ENCODE peak calls at places on chromosomes 1 and 21, in ten cellular contexts. K is fibroblast of lung; V is stimulated activated CD4-positive, alpha-beta T cell treated with anti-CD3 and anti-CD28 coated beads, Interleukin-12 subunit alpha, Interleukin-12 subunit beta, amount 100 ng/mL, for 4 hours; F is CD8-positive, alpha-beta memory T cell; J is nucleus accumbens; O is AG10803; B is HAP-1; S is GM03348; Z is PC-9; P is substantia nigra. R is an unnamed sample.
A peak's percentile ranks its signal among the peaks of the same experiment; 100 is the strongest.

GRCh38 chr21:21210552-21210951 is 212.3 kb downstream of the NCAM2 start:
- DNase-seq in K (no peak), V (no peak), F (no peak), J (no peak), O (no peak), B (no peak), S (no peak), Z (no peak), P (no peak), R (no peak)

GRCh38 chr1:33336580-33336979 is 15.7 kb upstream of the A3GALT2 start:
- DNase-seq in K (no peak), V (no peak), F (no peak), J (no peak), O (no peak), B (no peak), S (no peak), Z (no peak), P (peak; percentile 29), R (no peak)

GRCh38 chr1:45552309-45552708 is 1.7 kb downstream of the AKR1A1 start:
- DNase-seq in K (peak; percentile 16), V (no peak), F (no peak), J (no peak), O (no peak), B (no peak), S (no peak), Z (peak; percentile 42), P (peak; percentile 64), R (no peak)

GRCh38 chr1:47031059-47031458 is 7.6 kb downstream of the CYP4X1 start:
- DNase-seq in K (peak; percentile 21), V (no peak), F (no peak), J (no peak), O (peak; percentile 5), B (no peak), S (no peak), Z (no peak), P (no peak), R (no peak)

GRCh38 chr1:203628185-203628996 is 1.8 kb downstream of the ATP2B4 start:
- DNase-seq in K (peak; percentile 60), V (no peak), F (peak; percentile 51), J (peak; percentile 22), O (peak; percentile 54), B (peak; percentile 80), S (peak; percentile 63), Z (peak; percentile 59), P (peak; percentile 64), R (peak; percentile 52)

GRCh38 chr1:43270421-43271095 is 775 bp downstream of the TMEM125 start:
- DNase-seq in K (peak; percentile 30), V (peak; percentile 10), F (no peak), J (no peak), O (no peak), B (no peak), S (peak; percentile 32), Z (peak; percentile 96), P (no peak), R (no peak)

GRCh38 chr1:110155878-110156522 is 5.7 kb downstream of the SLC6A17 start:
- DNase-seq in K (peak; percentile 48), V (peak; percentile 45), F (no peak), J (no peak), O (peak; percentile 55), B (peak; percentile 78), S (peak; percentile 87), Z (peak; percentile 38), P (no peak), R (peak; percentile 87)

GRCh38 chr1:70990460-70991253 is 57.0 kb downstream of the PTGER3 start:
- DNase-seq in K (no peak), V (no peak), F (no peak), J (no peak), O (no peak), B (no peak), S (no peak), Z (no peak), P (no peak), R (no peak)

GRCh38 chr1:218299416-218299815 is 14.3 kb downstream of the RRP15 start:
- DNase-seq in K (peak; percentile 65), V (no peak), F (no peak), J (no peak), O (peak; percentile 69), B (no peak), S (peak; percentile 65), Z (no peak), P (no peak), R (peak; percentile 51)

GRCh38 chr1:231940721-231941120 is 314.1 kb downstream of the DISC1 start:
- DNase-seq in K (no peak), V (no peak), F (no peak), J (no peak), O (no peak), B (no peak), S (no peak), Z (no peak), P (no peak), R (no peak)

GRCh38 chr1:167082511-167083027 is 7.6 kb downstream of the GPA33 start:
- DNase-seq in K (no peak), V (no peak), F (no peak), J (no peak), O (no peak), B (no peak), S (no peak), Z (peak; percentile 70), P (no peak), R (no peak)

GRCh38 chr1:159204791-159205141 is at the start of gene ACKR1:
- DNase-seq in K (no peak), V (no peak), F (no peak), J (no peak), O (no peak), B (no peak), S (no peak), Z (no peak), P (no peak), R (no peak)

GRCh38 chr1:243944429-243945160 is 94.6 kb upstream of the AKT3 start:
- DNase-seq in K (peak; percentile 27), V (no peak), F (no peak), J (no peak), O (no peak), B (no peak), S (peak; percentile 54), Z (no peak), P (no peak), R (peak; percentile 52)

GRCh38 chr21:41777934-41778815 is 11.3 kb upstream of the RIPK4 start:
- DNase-seq in K (peak; percentile 80), V (no peak), F (no peak), J (peak; percentile 60), O (peak; percentile 91), B (peak; percentile 88), S (peak; percentile 94), Z (peak; percentile 81), P (peak; percentile 67), R (peak; percentile 89)

GRCh38 chr1:10211805-10212405 is 1.5 kb downstream of the KIF1B start:
- DNase-seq in K (no peak), V (no peak), F (no peak), J (no peak), O (no peak), B (no peak), S (no peak), Z (no peak), P (no peak), R (no peak)

GRCh38 chr1:167710836-167711235 is 10.9 kb upstream of the MPZL1 start:
- DNase-seq in K (no peak), V (no peak), F (no peak), J (no peak), O (no peak), B (no peak), S (no peak), Z (no peak), P (no peak), R (no peak)

GRCh38 chr1:24866211-24867063 is 63.6 kb downstream of the RUNX3 start:
- DNase-seq in K (no peak), V (no peak), F (no peak), J (no peak), O (no peak), B (no peak), S (peak; percentile 14), Z (no peak), P (no peak), R (peak; percentile 24)

GRCh38 chr1:172647110-172647564 is 11.8 kb upstream of the FASLG start:
- DNase-seq in K (peak; percentile 66), V (no peak), F (peak; percentile 76), J (no peak), O (no peak), B (no peak), S (no peak), Z (no peak), P (no peak), R (no peak)

GRCh38 chr1:147647796-147648633 is 22.3 kb downstream of the ACP6 start:
- DNase-seq in K (no peak), V (no peak), F (peak; percentile 58), J (no peak), O (no peak), B (no peak), S (no peak), Z (no peak), P (peak; percentile 8), R (no peak)

GRCh38 chr1:46942086-46942485 is 810 bp upstream of the CYP4A11 start:
- DNase-seq in K (no peak), V (no peak), F (no peak), J (no peak), O (no peak), B (no peak), S (no peak), Z (no peak), P (no peak), R (no peak)